ENCODE peak calls at places on chromosomes 11 and 22, in six cellular contexts. One of them, this sample, is unnamed. For H3K4me1, the result is how much of the 10 kb centered on the place peaks cover.

GRCh38 chr11:1276061-1276790 is 33.2 kb downstream of the TOLLIP start:
- DNase-seq in transverse colon: no peak
- DNase-seq in right lobe of liver: no peak
- DNase-seq in aorta: peak
- DNase-seq in K562: no peak
- DNase-seq in heart left ventricle: peak
- DNase-seq in this sample: peak

GRCh38 chr11:34480339-34480738 is 33.3 kb downstream of the ELF5 start:
- DNase-seq in transverse colon: no peak
- DNase-seq in right lobe of liver: no peak
- DNase-seq in aorta: no peak
- DNase-seq in K562: no peak
- DNase-seq in heart left ventricle: no peak
- DNase-seq in this sample: no peak

GRCh38 chr11:128610765-128611617 is 23.6 kb upstream of the ETS1 start:
- DNase-seq in transverse colon: peak
- DNase-seq in right lobe of liver: no peak
- DNase-seq in aorta: no peak
- DNase-seq in K562: no peak
- DNase-seq in heart left ventricle: no peak
- DNase-seq in this sample: no peak

GRCh38 chr22:27133951-27134664 is 476.7 kb downstream of the MIAT start:
- DNase-seq in transverse colon: peak
- DNase-seq in right lobe of liver: no peak
- DNase-seq in aorta: peak
- DNase-seq in K562: peak
- DNase-seq in heart left ventricle: no peak
- DNase-seq in this sample: no peak

GRCh38 chr22:19525666-19526065 is 1.5 kb upstream of the CLDN5 start:
- DNase-seq in transverse colon: no peak
- DNase-seq in right lobe of liver: no peak
- DNase-seq in aorta: no peak
- DNase-seq in K562: no peak
- DNase-seq in heart left ventricle: no peak
- DNase-seq in this sample: no peak

GRCh38 chr11:44973634-44974401 is 23.1 kb upstream of the TP53I11 start:
- DNase-seq in transverse colon: no peak
- DNase-seq in right lobe of liver: no peak
- DNase-seq in aorta: peak
- DNase-seq in K562: no peak
- DNase-seq in heart left ventricle: no peak
- DNase-seq in this sample: no peak

GRCh38 chr11:131063638-131064037 is 147.4 kb upstream of the SNX19 start:
- DNase-seq in transverse colon: no peak
- DNase-seq in right lobe of liver: no peak
- DNase-seq in aorta: no peak
- DNase-seq in K562: no peak
- DNase-seq in heart left ventricle: no peak
- DNase-seq in this sample: no peak

GRCh38 chr22:26550498-26551033 is 38.3 kb upstream of the TFIP11 start:
- DNase-seq in transverse colon: no peak
- DNase-seq in right lobe of liver: peak
- DNase-seq in aorta: peak
- DNase-seq in K562: no peak
- DNase-seq in heart left ventricle: no peak
- DNase-seq in this sample: peak

GRCh38 chr22:27564806-27565205 is 236.8 kb downstream of the MN1 start:
- DNase-seq in transverse colon: no peak
- DNase-seq in right lobe of liver: no peak
- DNase-seq in aorta: no peak
- DNase-seq in K562: no peak
- DNase-seq in heart left ventricle: no peak
- DNase-seq in this sample: no peak

GRCh38 chr11:106231591-106231990 is 154.1 kb downstream of the AASDHPPT start:
- DNase-seq in transverse colon: no peak
- DNase-seq in right lobe of liver: no peak
- DNase-seq in aorta: no peak
- DNase-seq in K562: no peak
- DNase-seq in heart left ventricle: no peak
- DNase-seq in this sample: no peak

GRCh38 chr11:3905080-3905953 is 49.9 kb downstream of the STIM1 start:
- DNase-seq in transverse colon: peak
- DNase-seq in right lobe of liver: no peak
- DNase-seq in aorta: no peak
- DNase-seq in K562: peak
- DNase-seq in heart left ventricle: no peak
- DNase-seq in this sample: no peak

GRCh38 chr11:2818503-2818902 is 67.1 kb downstream of the CDKN1C start:
- DNase-seq in transverse colon: no peak
- DNase-seq in right lobe of liver: no peak
- DNase-seq in aorta: peak
- DNase-seq in K562: no peak
- DNase-seq in heart left ventricle: peak
- DNase-seq in this sample: no peak

GRCh38 chr11:2316963-2317244 is 15.1 kb downstream of the TSPAN32 start:
- DNase-seq in transverse colon: no peak
- DNase-seq in right lobe of liver: no peak
- DNase-seq in aorta: no peak
- DNase-seq in K562: no peak
- DNase-seq in heart left ventricle: no peak
- DNase-seq in this sample: no peak

GRCh38 chr11:9206496-9206895 is 58.7 kb downstream of the DENND5A start:
- DNase-seq in transverse colon: no peak
- DNase-seq in right lobe of liver: no peak
- DNase-seq in aorta: no peak
- DNase-seq in K562: no peak
- DNase-seq in heart left ventricle: no peak
- DNase-seq in this sample: no peak

GRCh38 chr11:30596832-30597231 is 10.7 kb upstream of the MPPED2 start:
- DNase-seq in transverse colon: no peak
- DNase-seq in right lobe of liver: no peak
- DNase-seq in aorta: no peak
- DNase-seq in K562: no peak
- DNase-seq in heart left ventricle: no peak
- DNase-seq in this sample: no peak

GRCh38 chr11:100980156-100980555 is 149.5 kb downstream of the PGR start:
- DNase-seq in transverse colon: no peak
- DNase-seq in right lobe of liver: no peak
- DNase-seq in aorta: no peak
- DNase-seq in K562: no peak
- DNase-seq in heart left ventricle: no peak
- DNase-seq in this sample: no peak

GRCh38 chr22:23274891-23275694 is 94.8 kb downstream of the BCR start:
- DNase-seq in transverse colon: no peak
- DNase-seq in right lobe of liver: no peak
- DNase-seq in aorta: no peak
- DNase-seq in K562: peak
- DNase-seq in heart left ventricle: no peak
- DNase-seq in this sample: no peak

GRCh38 chr11:8766043-8766992 is 83.7 kb downstream of the RPL27A start:
- DNase-seq in transverse colon: no peak
- DNase-seq in right lobe of liver: no peak
- DNase-seq in aorta: no peak
- DNase-seq in K562: no peak
- DNase-seq in heart left ventricle: no peak
- DNase-seq in this sample: peak

GRCh38 chr11:76237914-76238313 is 31.6 kb upstream of the WNT11 start:
- DNase-seq in transverse colon: no peak
- DNase-seq in right lobe of liver: no peak
- DNase-seq in aorta: no peak
- DNase-seq in K562: peak
- DNase-seq in heart left ventricle: no peak
- DNase-seq in this sample: no peak

GRCh38 chr11:71393283-71393682 is 54.9 kb downstream of the DHCR7 start:
- DNase-seq in transverse colon: no peak
- DNase-seq in right lobe of liver: no peak
- DNase-seq in aorta: no peak
- DNase-seq in K562: no peak
- DNase-seq in heart left ventricle: no peak
- DNase-seq in this sample: no peak

GRCh38 chr11:69630009-69630870 is 10.7 kb upstream of the CCND1 start:
- DNase-seq in transverse colon: no peak
- DNase-seq in right lobe of liver: no peak
- DNase-seq in aorta: no peak
- DNase-seq in K562: peak
- DNase-seq in heart left ventricle: no peak
- DNase-seq in this sample: no peak

GRCh38 chr11:83006877-83007330 is 64.8 kb downstream of the RAB30 start:
- DNase-seq in transverse colon: no peak
- DNase-seq in right lobe of liver: no peak
- DNase-seq in aorta: no peak
- DNase-seq in K562: no peak
- DNase-seq in heart left ventricle: no peak
- DNase-seq in this sample: no peak

GRCh38 chr11:83641511-83641910 is 355.3 kb upstream of the CCDC90B start:
- DNase-seq in transverse colon: no peak
- DNase-seq in right lobe of liver: no peak
- DNase-seq in aorta: no peak
- DNase-seq in K562: no peak
- DNase-seq in heart left ventricle: no peak
- DNase-seq in this sample: no peak

GRCh38 chr11:19181673-19182261 is 20.0 kb downstream of the CSRP3 start:
- DNase-seq in transverse colon: no peak
- DNase-seq in right lobe of liver: no peak
- DNase-seq in aorta: no peak
- DNase-seq in K562: no peak
- DNase-seq in heart left ventricle: no peak
- DNase-seq in this sample: no peak

GRCh38 chr22:25542720-25543402 is 21.6 kb upstream of the GRK3 start:
- DNase-seq in transverse colon: no peak
- DNase-seq in right lobe of liver: no peak
- DNase-seq in aorta: no peak
- DNase-seq in K562: no peak
- DNase-seq in heart left ventricle: no peak
- DNase-seq in this sample: no peak

GRCh38 chr11:28384418-28384817 is 276.2 kb downstream of the METTL15 start:
- DNase-seq in transverse colon: no peak
- DNase-seq in right lobe of liver: no peak
- DNase-seq in aorta: no peak
- DNase-seq in K562: no peak
- DNase-seq in heart left ventricle: no peak
- DNase-seq in this sample: no peak

GRCh38 chr11:1073261-1073724 is 1.4 kb upstream of the MUC2 start:
- DNase-seq in transverse colon: peak
- DNase-seq in right lobe of liver: peak
- DNase-seq in aorta: peak
- DNase-seq in K562: no peak
- DNase-seq in heart left ventricle: peak
- DNase-seq in this sample: peak

GRCh38 chr11:120229451-120230424 is 10.2 kb upstream of the POU2F3 start:
- DNase-seq in transverse colon: no peak
- DNase-seq in right lobe of liver: no peak
- DNase-seq in aorta: no peak
- DNase-seq in K562: peak
- DNase-seq in heart left ventricle: no peak
- DNase-seq in this sample: no peak

GRCh38 chr11:1471736-1472135 is 14.8 kb downstream of the MOB2 start:
- DNase-seq in transverse colon: no peak
- DNase-seq in right lobe of liver: peak
- DNase-seq in aorta: peak
- DNase-seq in K562: no peak
- DNase-seq in heart left ventricle: no peak
- DNase-seq in this sample: no peak

GRCh38 chr11:7534030-7534378 is 20.2 kb downstream of the PPFIBP2 start:
- DNase-seq in transverse colon: no peak
- DNase-seq in right lobe of liver: no peak
- DNase-seq in aorta: no peak
- DNase-seq in K562: no peak
- DNase-seq in heart left ventricle: no peak
- DNase-seq in this sample: no peak
- H3K4me3 ChIP-seq in transverse colon: no peak
- H3K4me3 ChIP-seq in right lobe of liver: no peak
- H3K4me3 ChIP-seq in aorta: no peak
- H3K4me3 ChIP-seq in K562: no peak
- H3K4me3 ChIP-seq in heart left ventricle: no peak
- H3K4me3 ChIP-seq in this sample: no peak

GRCh38 chr11:31817621-31818493 is 6.7 kb upstream of the PAX6 start:
- DNase-seq in transverse colon: no peak
- DNase-seq in right lobe of liver: no peak
- DNase-seq in aorta: no peak
- DNase-seq in K562: no peak
- DNase-seq in heart left ventricle: no peak
- DNase-seq in this sample: peak
- H3K4me1 ChIP-seq in transverse colon: under half
- H3K4me1 ChIP-seq in right lobe of liver: under half
- H3K4me1 ChIP-seq in aorta: under half
- H3K4me1 ChIP-seq in K562: under half
- H3K4me1 ChIP-seq in heart left ventricle: under half
- H3K4me1 ChIP-seq in this sample: half or more

DNA sequence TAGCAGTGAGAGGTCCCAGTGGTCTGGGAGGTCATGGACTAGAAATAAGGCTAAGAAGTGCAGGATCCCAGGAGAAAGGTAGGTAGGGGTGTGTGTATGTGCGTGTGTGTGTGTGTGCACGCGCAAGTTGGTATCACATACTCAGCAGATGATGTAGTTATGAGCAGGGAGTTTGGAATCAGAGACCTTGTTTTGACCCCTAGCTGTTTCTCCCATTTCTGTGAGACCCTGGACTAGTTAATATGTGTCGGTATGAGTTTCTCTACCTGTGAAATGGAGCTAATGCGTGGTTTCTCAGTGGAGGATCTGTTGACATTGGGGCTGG is 1.3 kb downstream of the SERPING1 start:
- DNase-seq in transverse colon: no peak
- DNase-seq in right lobe of liver: peak
- DNase-seq in aorta: no peak
- DNase-seq in K562: no peak
- DNase-seq in heart left ventricle: no peak
- DNase-seq in this sample: no peak
- H3K4me3 ChIP-seq in transverse colon: peak
- H3K4me3 ChIP-seq in right lobe of liver: peak
- H3K4me3 ChIP-seq in aorta: peak
- H3K4me3 ChIP-seq in K562: no peak
- H3K4me3 ChIP-seq in heart left ventricle: peak
- H3K4me3 ChIP-seq in this sample: peak

GRCh38 chr11:64622681-64623080 is 31.7 kb downstream of the SLC22A12 start:
- DNase-seq in transverse colon: no peak
- DNase-seq in right lobe of liver: no peak
- DNase-seq in aorta: no peak
- DNase-seq in K562: no peak
- DNase-seq in heart left ventricle: no peak
- DNase-seq in this sample: no peak
- H3K4me1 ChIP-seq in transverse colon: under half
- H3K4me1 ChIP-seq in right lobe of liver: under half
- H3K4me1 ChIP-seq in aorta: under half
- H3K4me1 ChIP-seq in K562: under half
- H3K4me1 ChIP-seq in heart left ventricle: under half
- H3K4me1 ChIP-seq in this sample: under half

This sample was measured in left lung.